ENCODE peak calls at places on chromosome 15, in five cellular contexts. K is breast epithelium, F is prostate gland, Y is hepatic stellate cell, O is keratinocyte. Q is an unnamed sample.

GRCh38 chr15:74200394-74200793 is 2.2 kb downstream of the STRA6 start:
- DNase-seq in K (peak; percentile 70), F (peak; percentile 52), Y (peak; percentile 74), O (peak; percentile 66), Q (peak; percentile 17)

GRCh38 chr15:65525622-65526021 is 4.6 kb upstream of the HACD3 start:
- DNase-seq in K (peak; percentile 40), F (no peak), Y (no peak), O (no peak), Q (peak; percentile 59)

GRCh38 chr15:63869371-63870042 is 35.8 kb upstream of the HERC1 start:
- DNase-seq in K (no peak), F (no peak), Y (no peak), O (no peak), Q (no peak)

GRCh38 chr15:47293763-47294162 is 423.5 kb upstream of the SEMA6D start:
- DNase-seq in K (peak; percentile 92), F (peak; percentile 26), Y (peak; percentile 38), O (no peak), Q (no peak)

GRCh38 chr15:31869640-31870335 is 160.5 kb upstream of the CHRNA7 start:
- DNase-seq in K (no peak), F (no peak), Y (no peak), O (no peak), Q (no peak)

GRCh38 chr15:77533530-77533929 is 99.2 kb downstream of the LINGO1 start:
- DNase-seq in K (no peak), F (no peak), Y (no peak), O (no peak), Q (no peak)

GRCh38 chr15:69544349-69545113 is 91.9 kb downstream of the RPLP1 start:
- DNase-seq in K (no peak), F (no peak), Y (no peak), O (no peak), Q (no peak)

GRCh38 chr15:62453979-62454378 is 288.9 kb upstream of the C2CD4B start:
- DNase-seq in K (no peak), F (no peak), Y (peak; percentile 59), O (no peak), Q (no peak)

GRCh38 chr15:47513496-47513895 is 203.8 kb upstream of the SEMA6D start:
- DNase-seq in K (no peak), F (no peak), Y (no peak), O (no peak), Q (no peak)